ENCODE peak calls at places on chromosomes 4 and X, in five cellular contexts. One of them, this sample, is unnamed.
A peak's percentile ranks its signal among the peaks of the same experiment; 100 is the strongest.

GRCh38 chr4:165379662-165380061 is 854 bp downstream of the CPE start:
- DNase-seq in tibial nerve: no peak
- DNase-seq in Peyer's patch: no peak
- DNase-seq in spleen: no peak
- DNase-seq in uterus: peak; percentile 26
- DNase-seq in this sample: peak; percentile 61

GRCh38 chrX:40971736-40972135 is 113.5 kb upstream of the USP9X start:
- DNase-seq in spleen: no peak
- DNase-seq in uterus: no peak
- DNase-seq in Peyer's patch: no peak
- DNase-seq in tibial nerve: no peak
- DNase-seq in this sample: no peak

GRCh38 chrX:12065251-12065650 is 73.0 kb upstream of the FRMPD4 start:
- DNase-seq in Peyer's patch: no peak
- DNase-seq in uterus: no peak
- DNase-seq in tibial nerve: no peak
- DNase-seq in spleen: no peak
- DNase-seq in this sample: peak; percentile 35

GRCh38 chrX:44012484-44013096 is 39.4 kb upstream of the NDP start:
- DNase-seq in Peyer's patch: no peak
- DNase-seq in tibial nerve: peak; percentile 5
- DNase-seq in uterus: no peak
- DNase-seq in spleen: peak; percentile 81
- DNase-seq in this sample: peak; percentile 39

GRCh38 chrX:57905141-57905540 is 5.1 kb downstream of the ZXDA start:
- DNase-seq in uterus: no peak
- DNase-seq in Peyer's patch: no peak
- DNase-seq in tibial nerve: no peak
- DNase-seq in spleen: no peak
- DNase-seq in this sample: peak; percentile 44

GRCh38 chrX:25544641-25545040 is 528.9 kb upstream of the ARX start:
- DNase-seq in uterus: no peak
- DNase-seq in tibial nerve: no peak
- DNase-seq in spleen: no peak
- DNase-seq in Peyer's patch: no peak
- DNase-seq in this sample: peak; percentile 44

GRCh38 chr4:139018971-139019758 is 3.6 kb downstream of the NOCT start:
- DNase-seq in spleen: no peak
- DNase-seq in uterus: no peak
- DNase-seq in Peyer's patch: no peak
- DNase-seq in tibial nerve: no peak
- DNase-seq in this sample: peak; percentile 41

GRCh38 chrX:100731441-100732281 is at the start of gene SYTL4:
- DNase-seq in uterus: peak; percentile 63
- DNase-seq in spleen: peak; percentile 75
- DNase-seq in Peyer's patch: no peak
- DNase-seq in tibial nerve: no peak
- DNase-seq in this sample: peak; percentile 12

GRCh38 chrX:133265331-133265730 is 47.2 kb upstream of the TFDP3 start:
- DNase-seq in spleen: no peak
- DNase-seq in uterus: no peak
- DNase-seq in tibial nerve: no peak
- DNase-seq in Peyer's patch: no peak
- DNase-seq in this sample: peak; percentile 47

GRCh38 chr4:76624271-76624681 is 189.2 kb downstream of the SHROOM3 start:
- DNase-seq in tibial nerve: peak; percentile 64
- DNase-seq in spleen: no peak
- DNase-seq in Peyer's patch: no peak
- DNase-seq in uterus: peak; percentile 52
- DNase-seq in this sample: peak; percentile 95

GRCh38 chr4:113434247-113434587 is 327.3 kb downstream of the CAMK2D start:
- DNase-seq in spleen: no peak
- DNase-seq in Peyer's patch: no peak
- DNase-seq in uterus: no peak
- DNase-seq in tibial nerve: no peak
- DNase-seq in this sample: peak; percentile 81

GRCh38 chr4:117010695-117011094 is 74.7 kb downstream of the TRAM1L1 start:
- DNase-seq in uterus: no peak
- DNase-seq in tibial nerve: no peak
- DNase-seq in spleen: no peak
- DNase-seq in Peyer's patch: no peak
- DNase-seq in this sample: no peak

GRCh38 chr4:38902695-38903094 is 35.1 kb downstream of the FAM114A1 start:
- DNase-seq in tibial nerve: no peak
- DNase-seq in Peyer's patch: no peak
- DNase-seq in uterus: no peak
- DNase-seq in spleen: no peak
- DNase-seq in this sample: peak; percentile 41

GRCh38 chr4:181601118-181601517 is 642.1 kb upstream of the TENM3 start:
- DNase-seq in tibial nerve: no peak
- DNase-seq in uterus: no peak
- DNase-seq in Peyer's patch: no peak
- DNase-seq in spleen: no peak
- DNase-seq in this sample: peak; percentile 53

GRCh38 chrX:53716328-53717088 is 30.0 kb upstream of the HUWE1 start:
- DNase-seq in spleen: no peak
- DNase-seq in Peyer's patch: peak; percentile 42
- DNase-seq in uterus: no peak
- DNase-seq in tibial nerve: no peak
- DNase-seq in this sample: peak; percentile 20

GRCh38 chr4:71255966-71256365 is 82.9 kb upstream of the SLC4A4 start:
- DNase-seq in Peyer's patch: no peak
- DNase-seq in uterus: no peak
- DNase-seq in tibial nerve: no peak
- DNase-seq in spleen: no peak
- DNase-seq in this sample: no peak

GRCh38 chr4:61628727-61629126 is 428.6 kb downstream of the ADGRL3 start:
- DNase-seq in spleen: no peak
- DNase-seq in tibial nerve: no peak
- DNase-seq in uterus: no peak
- DNase-seq in Peyer's patch: no peak
- DNase-seq in this sample: no peak

GRCh38 chr4:102736636-102737549 is 23.9 kb downstream of the MANBA start:
- DNase-seq in spleen: no peak
- DNase-seq in Peyer's patch: no peak
- DNase-seq in uterus: no peak
- DNase-seq in tibial nerve: no peak
- DNase-seq in this sample: no peak
- H3K4me3 ChIP-seq in spleen: no peak overlapping the region
- H3K4me3 ChIP-seq in Peyer's patch: no peak overlapping the region
- H3K4me3 ChIP-seq in uterus: no peak overlapping the region
- H3K4me3 ChIP-seq in tibial nerve: no peak overlapping the region
- H3K4me3 ChIP-seq in this sample: no peak overlapping the region

GRCh38 chr4:99947608-99948007 is 1.2 kb upstream of the DNAJB14 start:
- DNase-seq in uterus: no peak
- DNase-seq in Peyer's patch: no peak
- DNase-seq in tibial nerve: no peak
- DNase-seq in spleen: no peak
- DNase-seq in this sample: no peak

GRCh38 chr4:99945718-99946345 is 586 bp downstream of the DNAJB14 start:
- DNase-seq in spleen: no peak
- DNase-seq in tibial nerve: no peak
- DNase-seq in Peyer's patch: no peak
- DNase-seq in uterus: no peak
- DNase-seq in this sample: peak; percentile 43

GRCh38 chr4:99947190-99947578 is 766 bp upstream of the DNAJB14 start:
- DNase-seq in tibial nerve: peak; percentile 6
- DNase-seq in uterus: no peak
- DNase-seq in spleen: no peak
- DNase-seq in Peyer's patch: no peak
- DNase-seq in this sample: peak; percentile 33

GRCh38 chr4:99946346-99947189 is at the start of gene DNAJB14:
- DNase-seq in Peyer's patch: peak; percentile 68
- DNase-seq in spleen: peak; percentile 97
- DNase-seq in tibial nerve: peak; percentile 46
- DNase-seq in uterus: peak; percentile 59
- DNase-seq in this sample: peak; percentile 74

DNA sequence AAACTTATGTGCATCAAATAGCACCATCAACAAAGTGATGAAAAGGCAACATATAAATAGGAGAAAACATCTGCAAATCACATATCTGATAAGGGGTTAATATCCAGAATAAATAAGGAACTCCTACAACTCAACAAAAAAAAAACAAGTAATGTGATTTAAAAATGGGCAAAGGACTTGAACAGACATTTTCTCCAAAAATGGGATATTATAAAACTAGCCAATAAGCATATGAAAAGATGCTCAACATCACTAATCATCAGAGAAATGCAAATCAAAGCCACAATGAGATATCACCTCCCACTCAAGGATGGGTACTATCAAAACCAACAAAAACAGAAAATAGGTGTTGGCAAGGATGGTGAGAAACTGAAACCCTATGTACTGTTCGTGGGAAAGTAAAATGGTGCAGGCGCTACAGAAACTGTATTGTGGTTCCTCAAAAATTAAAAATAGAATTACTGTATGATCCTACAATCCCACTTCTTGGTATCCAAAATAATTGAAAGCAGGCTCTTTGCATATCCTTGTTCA is 2.4 kb downstream of the DNAJB14 start:
- DNase-seq in uterus: no peak
- DNase-seq in spleen: no peak
- DNase-seq in Peyer's patch: no peak
- DNase-seq in tibial nerve: no peak
- DNase-seq in this sample: no peak
- H3K4me3 ChIP-seq in uterus: no peak overlapping the region
- H3K4me3 ChIP-seq in spleen: no peak overlapping the region
- H3K4me3 ChIP-seq in Peyer's patch: no peak overlapping the region
- H3K4me3 ChIP-seq in tibial nerve: no peak overlapping the region
- H3K4me3 ChIP-seq in this sample: no peak overlapping the region

GRCh38 chr4:187387709-187388108 is 607.9 kb upstream of the ZFP42 start:
- DNase-seq in tibial nerve: no peak
- DNase-seq in spleen: no peak
- DNase-seq in uterus: no peak
- DNase-seq in Peyer's patch: no peak
- DNase-seq in this sample: peak; percentile 9

GRCh38 chr4:187393546-187394344 is 601.8 kb upstream of the ZFP42 start:
- DNase-seq in spleen: no peak
- DNase-seq in tibial nerve: no peak
- DNase-seq in Peyer's patch: no peak
- DNase-seq in uterus: no peak
- DNase-seq in this sample: peak; percentile 7

GRCh38 chr4:187389420-187389819 is 606.2 kb upstream of the ZFP42 start:
- DNase-seq in tibial nerve: no peak
- DNase-seq in Peyer's patch: no peak
- DNase-seq in uterus: no peak
- DNase-seq in spleen: no peak
- DNase-seq in this sample: no peak
- H3K4me3 ChIP-seq in tibial nerve: no peak overlapping the region
- H3K4me3 ChIP-seq in Peyer's patch: no peak overlapping the region
- H3K4me3 ChIP-seq in uterus: no peak overlapping the region
- H3K4me3 ChIP-seq in spleen: no peak overlapping the region
- H3K4me3 ChIP-seq in this sample: no peak overlapping the region

GRCh38 chrX:102711872-102712215 is 404 bp upstream of the GPRASP2 start:
- DNase-seq in spleen: peak; percentile 71
- DNase-seq in tibial nerve: no peak
- DNase-seq in Peyer's patch: no peak
- DNase-seq in uterus: no peak
- DNase-seq in this sample: no peak

GRCh38 chrX:102712967-102713677 is 874 bp downstream of the GPRASP2 start:
- DNase-seq in uterus: peak; percentile 79
- DNase-seq in Peyer's patch: no peak
- DNase-seq in spleen: no peak
- DNase-seq in tibial nerve: peak; percentile 60
- DNase-seq in this sample: peak; percentile 67

GRCh38 chrX:102714994-102715393 is 2.7 kb downstream of the GPRASP2 start:
- DNase-seq in spleen: no peak
- DNase-seq in uterus: no peak
- DNase-seq in tibial nerve: no peak
- DNase-seq in Peyer's patch: no peak
- DNase-seq in this sample: no peak

GRCh38 chrX:102708900-102709299 is 3.3 kb upstream of the GPRASP2 start:
- DNase-seq in uterus: no peak
- DNase-seq in Peyer's patch: no peak
- DNase-seq in tibial nerve: no peak
- DNase-seq in spleen: no peak
- DNase-seq in this sample: no peak

DNA sequence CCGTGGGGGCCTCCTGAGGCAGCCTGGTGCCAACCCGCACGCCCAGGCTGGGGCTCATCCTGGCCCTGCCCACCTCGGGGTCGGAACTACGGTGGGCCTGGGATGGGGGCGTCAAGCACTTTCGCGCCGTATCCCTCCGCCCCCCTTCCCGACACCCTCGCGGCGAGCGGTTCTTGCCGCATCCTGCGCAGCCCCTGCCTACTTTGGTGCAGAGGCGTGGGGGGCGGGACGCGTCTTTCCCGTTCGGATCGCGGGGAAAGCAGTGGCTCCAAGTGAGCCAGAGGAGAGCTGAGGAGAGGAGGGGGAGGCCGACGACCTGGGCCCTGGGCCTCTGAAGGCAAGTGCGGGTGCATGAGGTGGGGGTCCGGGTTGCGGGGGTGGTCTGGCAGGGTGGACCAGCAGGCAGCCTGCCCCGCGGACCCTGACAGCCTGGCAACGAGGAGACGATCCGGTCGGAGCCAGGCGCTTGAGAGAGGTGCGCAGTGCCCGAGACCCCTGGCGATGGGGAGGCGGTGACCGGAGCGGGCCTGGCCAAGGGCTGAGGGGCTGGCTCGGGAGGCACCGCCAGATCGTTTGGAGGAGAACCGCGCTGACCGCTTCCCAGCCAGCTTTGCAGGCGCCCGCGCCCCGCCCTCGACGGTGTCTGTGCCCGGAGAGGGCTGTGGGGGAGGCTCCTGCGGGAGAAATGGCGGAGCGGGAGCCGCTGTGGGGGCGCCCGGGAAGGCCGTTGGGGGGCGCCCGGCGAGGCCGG is at the start of gene GPRASP2:
- DNase-seq in spleen: peak; percentile 84
- DNase-seq in tibial nerve: no peak
- DNase-seq in uterus: peak; percentile 57
- DNase-seq in Peyer's patch: no peak
- DNase-seq in this sample: no peak
- H3K4me3 ChIP-seq in spleen: peak within 1 kb of the TSS; percentile 44
- H3K4me3 ChIP-seq in tibial nerve: peak within 1 kb of the TSS; percentile 57
- H3K4me3 ChIP-seq in uterus: peak within 1 kb of the TSS; percentile 62
- H3K4me3 ChIP-seq in Peyer's patch: peak within 1 kb of the TSS; percentile 61
- H3K4me3 ChIP-seq in this sample: peak within 1 kb of the TSS; percentile 63

DNA sequence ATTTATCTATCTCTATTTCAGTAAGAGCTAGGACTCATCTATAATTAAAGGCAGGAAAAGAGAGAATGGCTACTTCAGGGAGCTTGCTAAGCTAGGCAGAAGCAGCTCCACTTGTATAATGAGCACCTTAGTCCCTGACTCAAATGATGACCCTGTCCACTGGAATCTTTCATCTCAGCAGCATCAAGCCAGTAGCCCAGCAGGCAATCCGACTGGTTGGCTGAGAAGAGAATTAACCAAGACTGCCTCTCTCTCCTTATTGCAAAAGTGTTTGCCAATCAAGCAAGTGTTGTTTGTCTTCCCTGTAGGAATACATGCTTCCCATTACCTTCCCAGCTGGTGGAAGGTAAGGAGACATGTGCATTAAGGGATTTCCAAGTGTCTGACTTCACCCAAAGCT is 3.9 kb upstream of the SPOCK3 start:
- DNase-seq in uterus: no peak
- DNase-seq in Peyer's patch: no peak
- DNase-seq in tibial nerve: no peak
- DNase-seq in spleen: no peak
- DNase-seq in this sample: no peak
- H3K4me3 ChIP-seq in uterus: no peak overlapping the region
- H3K4me3 ChIP-seq in Peyer's patch: no peak overlapping the region
- H3K4me3 ChIP-seq in tibial nerve: no peak overlapping the region
- H3K4me3 ChIP-seq in spleen: no peak overlapping the region
- H3K4me3 ChIP-seq in this sample: no peak overlapping the region